ENCODE peak calls at places on chromosomes 12 and 14, in six cellular contexts. M is effector memory CD4-positive, alpha-beta T cell; X is NT2/D1; F is adipocyte; O is GM23338; R is lung. Y is an unnamed sample. For H3K27me3, the result is how much of the 10 kb centered on the place peaks cover.

GRCh38 chr12:54585243-54585642 is 3.2 kb downstream of the PPP1R1A start:
- DNase-seq in M (no peak), R (no peak), X (no peak), O (no peak), F (no peak), Y (peak)

GRCh38 chr12:12461923-12462315 is 100.7 kb downstream of the DUSP16 start:
- DNase-seq in M (no peak), O (no peak), R (no peak), X (no peak), F (no peak), Y (no peak)

GRCh38 chr14:92680781-92681650 is 67.4 kb downstream of the LGMN start:
- DNase-seq in O (peak), F (peak), R (peak), M (peak), X (peak), Y (peak)

GRCh38 chr14:20343855-20344205 is 395 bp downstream of the PARP2 start:
- DNase-seq in M (no peak), R (no peak), F (peak), X (no peak), O (no peak), Y (no peak)

GRCh38 chr12:26941251-26941650 is 3.0 kb downstream of the FGFR1OP2 start:
- DNase-seq in M (no peak), O (no peak), F (no peak), R (no peak), X (no peak), Y (no peak)

GRCh38 chr12:121536058-121536928 is 44.5 kb downstream of the KDM2B start:
- DNase-seq in O (peak), F (peak), X (peak), M (peak), R (peak), Y (peak)

GRCh38 chr12:9687228-9687627 is 17.7 kb downstream of the CLEC2D start:
- DNase-seq in F (no peak), R (no peak), O (peak), M (no peak), X (peak), Y (no peak)

GRCh38 chr12:52249041-52249461 is 16.0 kb downstream of the KRT7 start:
- DNase-seq in F (peak), O (no peak), X (no peak), M (no peak), R (peak), Y (no peak)

GRCh38 chr14:38481939-38482678 is 226.2 kb upstream of the CLEC14A start:
- DNase-seq in R (peak), F (peak), M (no peak), X (peak), O (peak), Y (no peak)

GRCh38 chr14:76929927-76930326 is 98.6 kb downstream of the IRF2BPL start:
- DNase-seq in R (no peak), F (no peak), X (no peak), O (peak), M (peak), Y (peak)

GRCh38 chr12:50665170-50665569 is 98.7 kb upstream of the ATF1 start:
- DNase-seq in F (no peak), R (no peak), O (no peak), M (no peak), X (no peak), Y (no peak)

GRCh38 chr14:106556665-106557289 is 1030.4 kb downstream of the TMEM121 start:
- DNase-seq in R (peak), F (no peak), M (peak), X (peak), O (peak), Y (no peak)

GRCh38 chr12:99824900-99825562 is 159.7 kb downstream of the ANKS1B start:
- DNase-seq in F (peak), R (no peak), O (no peak), X (no peak), M (no peak), Y (no peak)
- H3K4me3 ChIP-seq in F (no peak), R (no peak), O (no peak), X (no peak), M (no peak), Y (no peak)

DNA sequence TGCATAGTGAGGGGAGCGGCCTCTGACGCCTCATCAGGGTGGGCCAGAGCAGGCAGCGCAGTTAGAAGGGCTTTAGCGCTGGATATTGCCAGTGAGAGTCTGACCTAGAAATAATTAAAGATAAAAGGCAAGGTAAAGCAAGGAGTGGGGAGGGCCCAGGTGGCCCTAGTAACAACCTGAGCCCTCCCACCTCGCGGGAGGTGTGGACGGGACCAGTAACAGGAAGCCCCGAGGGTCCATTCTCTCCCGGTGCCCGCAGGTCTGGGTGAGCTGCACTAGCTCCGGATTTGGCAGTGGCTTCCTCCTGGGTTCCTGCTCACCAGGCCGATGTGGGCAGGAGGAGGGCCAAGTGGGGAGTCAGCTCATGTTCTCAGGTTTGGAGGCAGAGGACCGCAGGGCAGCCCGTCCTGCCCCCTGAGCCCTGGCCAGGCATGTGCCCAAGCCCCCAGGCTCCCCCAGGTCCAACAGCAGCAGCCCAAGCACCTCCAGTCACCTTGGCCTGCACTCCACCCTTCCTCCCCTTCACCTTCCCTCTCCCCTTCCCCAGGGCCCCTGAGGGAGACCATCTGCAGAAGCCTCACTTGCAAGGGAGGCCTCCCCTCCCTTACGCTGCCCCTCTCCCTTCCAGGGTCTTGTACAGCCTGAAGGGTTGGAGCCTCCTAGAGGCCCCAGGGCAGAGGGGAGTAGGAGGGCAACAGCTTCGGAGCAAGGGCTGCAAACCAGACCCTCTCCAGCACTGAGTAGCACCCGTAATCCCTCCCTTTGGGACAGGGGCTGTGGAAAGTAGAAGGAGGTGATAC is 144.3 kb upstream of the FKBP4 start:
- DNase-seq in R (no peak), F (no peak), M (no peak), O (no peak), X (no peak), Y (no peak)
- H3K27me3 ChIP-seq in R (under half), F (under half), M (under half), O (under half), X (under half), Y (under half)

GRCh38 chr12:132619301-132620112 is 931 bp downstream of the P2RX2 start:
- DNase-seq in M (no peak), O (peak), F (no peak), R (no peak), X (no peak), Y (peak)

GRCh38 chr12:132617822-132618682 is 524 bp upstream of the P2RX2 start:
- DNase-seq in R (no peak), O (peak), F (peak), M (no peak), X (no peak), Y (peak)

GRCh38 chr12:132620113-132620892 is 1.7 kb downstream of the P2RX2 start:
- DNase-seq in F (no peak), X (no peak), O (no peak), M (no peak), R (no peak), Y (no peak)

GRCh38 chr12:132617135-132617701 is 1.4 kb upstream of the P2RX2 start:
- DNase-seq in R (no peak), M (no peak), F (no peak), X (no peak), O (no peak), Y (no peak)

GRCh38 chr12:132618683-132619043 is at the start of gene P2RX2:
- DNase-seq in O (peak), F (no peak), X (no peak), M (no peak), R (no peak), Y (peak)
- H3K4me3 ChIP-seq in O (peak), F (no peak), X (peak), M (no peak), R (no peak), Y (peak)

DNA sequence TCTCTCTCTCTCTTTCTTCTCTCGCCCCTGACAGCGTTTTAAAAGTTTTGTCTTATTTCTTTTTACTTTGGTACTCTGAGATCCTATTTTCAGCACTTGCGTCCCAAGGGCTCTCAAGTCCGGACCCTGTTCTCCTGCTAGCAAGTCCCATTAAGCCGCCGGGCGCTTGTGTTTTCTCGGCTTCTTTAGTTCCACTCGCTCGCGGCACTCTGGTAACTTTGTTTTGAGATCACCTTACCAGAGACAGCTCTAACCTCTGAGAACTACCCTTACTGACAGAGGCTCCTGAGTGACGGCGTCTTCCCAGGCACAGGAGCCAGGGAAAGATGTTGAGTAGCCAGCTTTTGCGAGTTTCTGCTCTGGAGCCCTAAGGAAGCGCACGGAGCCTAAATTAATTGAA is 2.7 kb upstream of the MYF5 start:
- DNase-seq in O (peak), R (no peak), M (no peak), X (no peak), F (no peak), Y (peak)
- H3K27me3 ChIP-seq in O (half or more), R (under half), M (under half), X (under half), F (half or more), Y (half or more)

Y was measured in H7.